ENCODE peak calls at places on chromosomes 13 and 19, in four cellular contexts. N is foreskin keratinocyte, S is substantia nigra, B is stomach. D is an unnamed sample.

GRCh38 chr13:26280822-26281221 is 26.9 kb downstream of the CDK8 start:
- DNase-seq in B (no peak), N (no peak), S (no peak), D (no peak)

GRCh38 chr13:110107568-110108347 is 199.2 kb downstream of the COL4A1 start:
- DNase-seq in N (no peak), B (no peak), S (no peak), D (no peak)

GRCh38 chr19:45492627-45493470 is 4.0 kb downstream of the RTN2 start:
- DNase-seq in B (no peak), N (no peak), S (no peak), D (no peak)

GRCh38 chr19:31578326-31578725 is 229.1 kb upstream of the TSHZ3 start:
- DNase-seq in N (no peak), B (no peak), S (no peak), D (no peak)

GRCh38 chr13:86737334-86737932 is 933.7 kb upstream of the SLITRK5 start:
- DNase-seq in B (no peak), S (no peak), N (no peak), D (no peak)

GRCh38 chr13:95180513-95181245 is 120.6 kb downstream of the ABCC4 start:
- DNase-seq in B (no peak), S (no peak), N (no peak), D (no peak)

GRCh38 chr13:72458701-72459100 is 268.7 kb downstream of the MZT1 start:
- DNase-seq in N (peak), B (no peak), S (no peak), D (peak)

GRCh38 chr13:20911037-20911436 is 8.5 kb upstream of the XPO4 start:
- DNase-seq in N (no peak), S (no peak), B (no peak), D (no peak)

GRCh38 chr13:50421457-50422130 is 406.4 kb downstream of the KCNRG start:
- DNase-seq in S (no peak), B (no peak), N (peak), D (no peak)

GRCh38 chr19:30046522-30046921 is 104.5 kb downstream of the URI1 start:
- DNase-seq in S (no peak), N (no peak), B (no peak), D (no peak)

GRCh38 chr13:113559901-113560644 is 24.5 kb upstream of the TFDP1 start:
- DNase-seq in B (peak), N (no peak), S (no peak), D (no peak)

GRCh38 chr13:113751491-113751890 is 7.5 kb upstream of the TMEM255B start:
- DNase-seq in N (no peak), S (no peak), B (no peak), D (no peak)

GRCh38 chr19:3186891-3187661 is 1.3 kb downstream of the NCLN start:
- DNase-seq in N (no peak), S (no peak), B (no peak), D (no peak)

GRCh38 chr13:50198508-50198907 is 183.3 kb downstream of the KCNRG start:
- DNase-seq in S (no peak), N (peak), B (no peak), D (peak)

GRCh38 chr13:74465279-74465678 is 331.1 kb upstream of the KLF12 start:
- DNase-seq in S (no peak), B (no peak), N (no peak), D (no peak)

GRCh38 chr13:59261928-59262488 is 901.7 kb downstream of the DIAPH3 start:
- DNase-seq in B (no peak), S (no peak), N (no peak), D (no peak)

GRCh38 chr13:99822820-99823219 is 148.7 kb downstream of the ZIC5 start:
- DNase-seq in N (no peak), S (no peak), B (no peak), D (no peak)

GRCh38 chr19:29446331-29446730 is 79.5 kb upstream of the VSTM2B start:
- DNase-seq in S (no peak), B (no peak), N (no peak), D (no peak)

GRCh38 chr13:46913757-46914156 is 16.9 kb upstream of the HTR2A start:
- DNase-seq in N (no peak), S (no peak), B (no peak), D (no peak)

GRCh38 chr13:107906131-107906530 is 309.2 kb downstream of the LIG4 start:
- DNase-seq in S (no peak), B (no peak), N (no peak), D (no peak)

GRCh38 chr13:28355822-28356371 is 139.0 kb downstream of the FLT1 start:
- DNase-seq in S (no peak), N (no peak), B (no peak), D (no peak)

GRCh38 chr19:29528350-29528945 is 2.7 kb downstream of the VSTM2B start:
- DNase-seq in S (peak), B (no peak), N (peak), D (peak)

GRCh38 chr13:113886561-113887112 is 22.8 kb upstream of the GAS6 start:
- DNase-seq in B (no peak), S (no peak), N (no peak), D (no peak)

GRCh38 chr13:110108348-110109139 is 198.4 kb downstream of the COL4A1 start:
- DNase-seq in S (peak), B (peak), N (peak), D (peak)

GRCh38 chr13:79593121-79593520 is 112.2 kb downstream of the NDFIP2 start:
- DNase-seq in B (no peak), S (no peak), N (no peak), D (no peak)

GRCh38 chr13:93948523-93948922 is 531.0 kb downstream of the DCT start:
- DNase-seq in B (no peak), S (no peak), N (no peak), D (no peak)

GRCh38 chr19:52993342-52994178 is 20.2 kb upstream of the ERVV-1 start:
- DNase-seq in N (peak), B (peak), S (peak), D (no peak)

GRCh38 chr13:51067376-51068125 is 43.5 kb downstream of the C13orf42 start:
- DNase-seq in B (no peak), S (no peak), N (no peak), D (no peak)

GRCh38 chr19:19670070-19670551 is 1.5 kb downstream of the ZNF101 start:
- DNase-seq in S (no peak), N (peak), B (no peak), D (no peak)

GRCh38 chr13:75326173-75327131 is 155.5 kb downstream of the TBC1D4 start:
- DNase-seq in B (no peak), S (no peak), N (peak), D (no peak)

GRCh38 chr13:49629947-49630346 is 1.6 kb downstream of the ARL11 start:
- DNase-seq in S (no peak), N (no peak), B (no peak), D (no peak)

GRCh38 chr13:30666113-30666512 is 48.4 kb downstream of the USPL1 start:
- DNase-seq in N (no peak), B (no peak), S (no peak), D (no peak)

GRCh38 chr13:19182536-19182935 is 912 bp upstream of the TUBA3C start:
- DNase-seq in B (peak), S (no peak), N (no peak), D (no peak)

GRCh38 chr13:26961890-26962615 is 201.5 kb upstream of the GPR12 start:
- DNase-seq in B (peak), N (no peak), S (no peak), D (no peak)

GRCh38 chr19:778910-779653 is 18.2 kb upstream of the PTBP1 start:
- DNase-seq in N (peak), S (no peak), B (no peak), D (peak)

GRCh38 chr19:780935-781334 is 16.3 kb upstream of the PTBP1 start:
- DNase-seq in B (no peak), N (no peak), S (no peak), D (no peak)

GRCh38 chr19:784541-784940 is 12.7 kb upstream of the PTBP1 start:
- DNase-seq in B (no peak), S (no peak), N (no peak), D (no peak)

GRCh38 chr19:781800-782194 is 15.5 kb upstream of the PTBP1 start:
- DNase-seq in B (no peak), S (no peak), N (no peak), D (no peak)

DNA sequence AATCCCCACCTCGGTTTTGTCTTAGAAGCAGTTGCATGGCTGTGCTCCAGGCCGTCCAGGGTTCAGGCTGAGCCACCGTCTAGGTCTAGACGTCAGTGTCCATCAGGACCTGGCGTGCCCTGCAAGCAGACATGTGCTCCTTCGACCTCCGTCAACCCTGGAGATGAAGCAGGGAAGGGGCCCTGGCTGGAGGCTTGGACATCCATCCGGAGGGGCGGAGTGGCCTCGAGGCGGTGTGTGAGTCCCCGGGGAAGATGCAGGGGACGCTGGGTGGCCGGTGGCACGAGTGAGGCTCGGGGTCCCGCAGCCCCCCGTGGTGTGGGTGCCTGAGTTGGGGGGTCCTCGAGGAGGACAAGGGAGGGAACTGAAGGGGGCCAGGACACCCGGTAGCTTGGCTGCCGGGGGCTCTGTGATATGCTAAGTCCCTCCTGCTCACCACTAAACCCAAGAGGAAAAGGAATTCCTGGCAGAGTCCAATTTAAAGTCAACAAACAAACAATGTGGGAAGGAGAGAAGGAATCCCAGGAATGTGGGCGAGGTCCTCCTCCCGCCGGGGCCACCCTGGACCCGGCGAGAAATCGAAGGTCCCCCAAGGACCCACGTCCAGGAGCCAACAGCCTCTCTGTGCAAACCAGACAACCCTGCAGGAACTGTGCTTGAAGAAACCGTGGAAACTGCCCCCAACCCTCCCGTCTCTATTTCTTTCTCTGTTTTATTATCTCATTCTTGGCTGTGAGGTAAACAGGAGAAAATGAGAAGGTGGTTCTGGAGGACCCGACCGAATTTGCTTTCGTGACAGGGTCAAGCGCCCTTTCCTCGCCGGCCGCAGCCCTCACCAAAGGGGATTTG is 14.8 kb upstream of the PTBP1 start:
- DNase-seq in N (peak), B (peak), S (no peak), D (no peak)
- H3K27ac ChIP-seq in N (no peak), B (peak), S (no peak), D (peak)

GRCh38 chr19:13932911-13933393 is 5.3 kb downstream of the PODNL1 start:
- DNase-seq in B (no peak), S (no peak), N (no peak), D (no peak)
- H3K27ac ChIP-seq in B (no peak), S (no peak), N (no peak), D (no peak)

GRCh38 chr19:38255759-38256052 is 468 bp downstream of the PPP1R14A start:
- DNase-seq in B (no peak), S (no peak), N (no peak), D (no peak)
- H3K27ac ChIP-seq in B (peak), S (peak), N (no peak), D (no peak)

DNA sequence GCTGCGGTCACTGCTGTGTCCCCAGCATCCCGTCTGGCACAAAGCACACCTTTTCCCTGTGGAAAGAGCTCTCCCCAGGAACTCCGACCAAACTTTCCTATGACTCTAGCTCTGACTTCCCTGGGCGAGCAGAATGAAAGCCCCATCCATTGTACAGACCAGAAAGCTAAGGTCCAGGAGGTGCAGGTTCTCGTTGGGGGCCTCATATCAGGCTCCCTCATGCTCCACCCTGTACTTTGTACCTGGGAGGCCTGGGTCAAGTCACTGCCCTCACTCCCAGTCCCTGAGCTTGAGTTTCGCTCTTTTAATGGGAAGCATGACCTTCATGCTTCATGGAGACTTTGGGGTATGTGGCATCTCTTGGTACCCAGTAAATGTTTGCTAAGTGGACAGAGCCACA is 18.4 kb downstream of the CYTH2 start:
- DNase-seq in S (no peak), N (no peak), B (no peak), D (no peak)
- H3K27ac ChIP-seq in S (no peak), N (peak), B (peak), D (peak)

DNA sequence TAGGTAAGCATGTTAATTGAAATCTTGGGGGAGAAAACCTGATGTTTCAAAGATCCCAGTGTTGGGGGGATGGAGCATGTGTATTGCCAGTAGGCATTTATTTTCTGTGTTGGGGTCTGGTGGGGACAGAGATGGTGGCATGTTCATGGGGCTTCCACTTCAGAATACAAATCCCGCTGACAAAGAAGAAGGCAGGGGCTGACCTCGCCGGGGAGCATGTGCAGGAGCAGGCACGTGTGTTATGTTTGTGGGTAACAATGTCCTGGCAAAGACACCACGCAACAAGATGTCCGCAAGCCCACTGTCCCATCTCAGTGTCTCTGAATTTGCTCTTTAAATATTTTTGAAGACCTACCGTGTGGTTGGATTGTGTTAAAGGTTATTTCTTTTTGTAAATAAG is 164.5 kb downstream of the TEX29 start:
- DNase-seq in S (no peak), N (no peak), B (no peak), D (no peak)
- H3K27ac ChIP-seq in S (no peak), N (no peak), B (no peak), D (no peak)

GRCh38 chr19:55600336-55601028 is 394 bp downstream of the ZNF524 start:
- DNase-seq in B (no peak), S (peak), N (no peak), D (no peak)
- H3K27ac ChIP-seq in B (peak), S (peak), N (no peak), D (peak)

GRCh38 chr13:97422118-97423054 is 11.6 kb upstream of the RAP2A start:
- DNase-seq in B (no peak), N (no peak), S (no peak), D (no peak)
- H3K27ac ChIP-seq in B (no peak), N (no peak), S (no peak), D (no peak)

GRCh38 chr19:35937345-35938281 is 1.4 kb downstream of the LRFN3 start:
- DNase-seq in S (no peak), B (no peak), N (no peak), D (no peak)
- H3K27ac ChIP-seq in S (peak), B (peak), N (no peak), D (no peak)

GRCh38 chr19:11448923-11449554 is 13.6 kb downstream of the PRKCSH start:
- DNase-seq in N (no peak), S (no peak), B (no peak), D (no peak)
- H3K27ac ChIP-seq in N (no peak), S (peak), B (no peak), D (no peak)

GRCh38 chr19:4372630-4373367 is 27.5 kb downstream of the SH3GL1 start:
- DNase-seq in B (no peak), N (no peak), S (no peak), D (no peak)

GRCh38 chr19:4375620-4376228 is 24.6 kb downstream of the SH3GL1 start:
- DNase-seq in B (no peak), S (peak), N (peak), D (no peak)

GRCh38 chr19:4375164-4375619 is 25.2 kb downstream of the SH3GL1 start:
- DNase-seq in B (peak), S (no peak), N (peak), D (no peak)

GRCh38 chr19:4373601-4374441 is 26.5 kb downstream of the SH3GL1 start:
- DNase-seq in N (no peak), B (no peak), S (peak), D (no peak)

GRCh38 chr19:4374451-4375163 is 25.7 kb downstream of the SH3GL1 start:
- DNase-seq in S (no peak), B (peak), N (peak), D (no peak)
- H3K27ac ChIP-seq in S (peak), B (peak), N (peak), D (peak)

D was measured in epithelial cell of prostate.